ENCODE peak calls at places on chromosomes 13 and 19, in four cellular contexts. B is HTR-8/SVneo, P is GOT3, E is adipocyte. U is an unnamed sample.

GRCh38 chr19:37936886-37937285 is 29.9 kb downstream of the SIPA1L3 start:
- DNase-seq in P (no peak), B (no peak), E (no peak), U (no peak)

GRCh38 chr13:74061939-74062595 is 72.1 kb downstream of the KLF12 start:
- DNase-seq in E (peak), P (no peak), B (no peak), U (no peak)

GRCh38 chr19:41882568-41883462 is at the start of gene ARHGEF1:
- DNase-seq in B (peak), E (peak), P (no peak), U (no peak)

GRCh38 chr13:23868521-23868920 is 20.7 kb downstream of the MIPEP start:
- DNase-seq in B (no peak), P (no peak), E (peak), U (peak)

GRCh38 chr13:78131811-78132210 is 213.2 kb upstream of the EDNRB start:
- DNase-seq in E (peak), P (no peak), B (no peak), U (no peak)

GRCh38 chr13:44140146-44140545 is 233.5 kb upstream of the SERP2 start:
- DNase-seq in B (no peak), P (no peak), E (no peak), U (no peak)

GRCh38 chr13:29576581-29576980 is 18.9 kb downstream of the SLC7A1 start:
- DNase-seq in E (no peak), B (no peak), P (no peak), U (no peak)

GRCh38 chr19:11437955-11438354 is 2.5 kb downstream of the PRKCSH start:
- DNase-seq in E (no peak), B (no peak), P (no peak), U (no peak)

GRCh38 chr13:85896516-85897450 is 97.6 kb upstream of the SLITRK6 start:
- DNase-seq in P (no peak), E (peak), B (no peak), U (no peak)